ENCODE peak calls at places on chromosome 5, in eight cellular contexts. T, Y, B, E, D, L, R and I are unnamed samples.

GRCh38 chr5:1346627-1347440 is 1.9 kb upstream of the CLPTM1L start:
- DNase-seq in B (no peak), R (no peak), E (no peak), T (peak; percentile 74), Y (no peak), D (no peak), L (no peak), I (no peak)

GRCh38 chr5:96633820-96634219 is 28.4 kb upstream of the CAST start:
- DNase-seq in R (no peak), D (no peak), T (no peak), B (peak; percentile 22), L (no peak), Y (no peak), E (no peak), I (no peak)

GRCh38 chr5:172771439-172772111 is 580 bp upstream of the DUSP1 start:
- DNase-seq in D (no peak), R (no peak), B (peak; percentile 79), Y (no peak), E (no peak), L (no peak), T (no peak), I (no peak)

GRCh38 chr5:142602720-142603245 is 83.1 kb downstream of the FGF1 start:
- DNase-seq in T (no peak), Y (no peak), L (no peak), E (no peak), B (peak; percentile 7), R (no peak), D (no peak), I (no peak)

GRCh38 chr5:158471179-158471924 is 612.4 kb upstream of the CLINT1 start:
- DNase-seq in D (no peak), B (no peak), R (no peak), T (no peak), L (no peak), E (no peak), Y (no peak), I (no peak)

GRCh38 chr5:175257128-175257846 is 186.7 kb downstream of the DRD1 start:
- DNase-seq in T (no peak), D (no peak), B (no peak), Y (no peak), E (no peak), R (no peak), L (no peak), I (no peak)

GRCh38 chr5:57219386-57219785 is 45.5 kb downstream of the GPBP1 start:
- DNase-seq in B (peak; percentile 18), T (no peak), E (no peak), L (no peak), D (no peak), R (no peak), Y (no peak), I (no peak)

GRCh38 chr5:157855404-157855994 is 3.4 kb downstream of the CLINT1 start:
- DNase-seq in R (no peak), T (no peak), L (no peak), E (peak; percentile 59), D (peak; percentile 39), Y (peak; percentile 63), B (peak; percentile 79), I (peak; percentile 56)

GRCh38 chr5:61737991-61738390 is 405.9 kb downstream of the ZSWIM6 start:
- DNase-seq in R (no peak), Y (no peak), L (no peak), D (no peak), E (no peak), T (no peak), B (no peak), I (no peak)

GRCh38 chr5:136769900-136770684 is 404.7 kb upstream of the TRPC7 start:
- DNase-seq in E (peak; percentile 68), D (peak; percentile 80), R (peak; percentile 73), Y (peak; percentile 48), L (no peak), B (peak; percentile 89), T (no peak), I (peak; percentile 83)

GRCh38 chr5:168654225-168654624 is 75.1 kb upstream of the PANK3 start:
- DNase-seq in E (peak; percentile 67), D (no peak), T (no peak), R (no peak), B (peak; percentile 31), Y (no peak), L (no peak), I (no peak)

GRCh38 chr5:91727452-91727851 is 344.3 kb upstream of the ARRDC3 start:
- DNase-seq in R (no peak), Y (no peak), E (no peak), D (no peak), L (no peak), T (no peak), B (no peak), I (no peak)

GRCh38 chr5:95725937-95726810 is 5.0 kb upstream of the RHOBTB3 start:
- DNase-seq in D (no peak), B (peak; percentile 74), L (no peak), T (no peak), Y (no peak), E (no peak), R (no peak), I (no peak)

GRCh38 chr5:40390286-40391253 is 289.1 kb upstream of the PTGER4 start:
- DNase-seq in R (no peak), Y (no peak), T (no peak), L (no peak), B (no peak), D (no peak), E (no peak), I (no peak)

GRCh38 chr5:139651502-139651862 is 3.3 kb downstream of the CXXC5 start:
- DNase-seq in B (no peak), T (peak; percentile 54), R (no peak), L (no peak), D (no peak), Y (no peak), E (peak; percentile 28), I (no peak)

GRCh38 chr5:113153512-113154097 is 177.0 kb downstream of the DCP2 start:
- DNase-seq in B (peak; percentile 29), T (no peak), D (no peak), L (no peak), R (no peak), Y (no peak), E (no peak), I (no peak)

GRCh38 chr5:15472116-15472515 is 27.9 kb upstream of the FBXL7 start:
- DNase-seq in Y (no peak), D (no peak), R (no peak), B (no peak), E (no peak), T (no peak), L (no peak), I (no peak)
- TF ChIP-seq CTCF in Y (no peak), D (no peak), R (no peak), B (peak; percentile 25), E (no peak), T (no peak), L (no peak), I (no peak)

GRCh38 chr5:151004499-151004898 is 15.9 kb upstream of the GPX3 start:
- DNase-seq in D (no peak), B (no peak), Y (no peak), T (no peak), L (no peak), E (no peak), R (no peak), I (no peak)

GRCh38 chr5:151003503-151003860 is 16.9 kb upstream of the GPX3 start:
- DNase-seq in Y (no peak), E (no peak), R (no peak), L (no peak), B (no peak), T (no peak), D (no peak), I (no peak)

GRCh38 chr5:151002681-151003502 is 17.5 kb upstream of the GPX3 start:
- DNase-seq in R (no peak), T (no peak), Y (no peak), D (no peak), E (no peak), L (no peak), B (no peak), I (no peak)

GRCh38 chr5:151001436-151001835 is 19.0 kb upstream of the GPX3 start:
- DNase-seq in E (no peak), D (no peak), R (no peak), T (no peak), L (no peak), B (no peak), Y (no peak), I (no peak)

DNA sequence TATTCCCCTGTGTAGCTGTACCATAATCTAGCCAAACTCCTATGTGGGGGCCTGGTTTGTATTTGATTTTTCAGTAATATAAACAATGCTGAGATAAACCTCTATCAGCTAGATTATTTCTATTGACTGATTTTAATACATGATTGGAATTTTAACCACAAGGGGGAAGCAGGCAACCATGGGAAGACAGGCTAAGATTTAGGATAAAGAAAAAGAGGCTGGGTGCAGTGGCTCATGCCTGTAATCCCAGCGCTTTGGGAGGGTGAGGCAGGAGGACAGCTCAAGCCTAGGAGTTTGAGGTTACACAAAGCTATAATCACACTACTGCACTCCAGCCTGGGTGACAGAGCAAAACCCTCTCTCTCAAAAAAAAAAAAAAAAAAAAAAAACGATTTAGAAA is 18.1 kb upstream of the GPX3 start:
- DNase-seq in Y (no peak), L (no peak), B (peak; percentile 68), T (no peak), D (no peak), R (no peak), E (no peak), I (no peak)
- TF ChIP-seq CTCF in Y (peak; percentile 36), L (peak; percentile 74), B (peak; percentile 64), T (peak; percentile 49), D (peak; percentile 62), R (peak; percentile 65), E (peak; percentile 50), I (no peak)

DNA sequence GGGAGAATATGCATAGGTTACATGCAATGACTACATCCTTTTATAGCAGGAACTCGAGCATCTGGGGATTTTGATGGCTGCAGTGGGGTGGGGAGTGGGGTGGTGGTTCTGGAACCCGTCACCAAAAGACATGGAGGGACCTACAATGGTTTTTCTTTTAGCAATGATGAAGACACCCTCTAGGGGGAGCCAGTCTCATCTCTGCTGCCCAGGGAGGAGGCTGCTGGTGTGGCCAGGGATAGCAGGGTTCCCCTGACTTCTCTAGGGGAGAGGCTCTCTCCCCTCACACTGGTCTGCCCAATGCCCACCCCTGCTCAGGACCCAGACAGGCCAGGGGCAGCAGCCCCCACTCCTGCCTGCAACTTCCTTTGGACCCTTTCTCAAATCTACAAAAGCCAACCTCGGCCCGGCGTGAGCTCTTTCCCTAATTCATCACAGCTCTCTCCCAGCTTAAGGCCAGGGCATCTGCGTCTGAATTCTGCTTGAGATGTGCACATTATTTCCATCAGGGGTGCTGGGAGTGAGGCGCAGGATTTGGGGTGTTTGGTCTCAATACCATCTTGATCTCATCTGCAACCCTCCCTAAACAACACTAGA is 73.5 kb upstream of the RETREG1 start:
- DNase-seq in B (peak; percentile 66), T (no peak), R (no peak), L (no peak), E (no peak), Y (no peak), D (peak; percentile 70), I (peak; percentile 77)
- TF ChIP-seq CTCF in B (peak; percentile 85), T (peak; percentile 42), R (peak; percentile 64), L (peak; percentile 33), E (peak; percentile 41), Y (peak; percentile 53), D (peak; percentile 76), I (peak; percentile 72)

DNA sequence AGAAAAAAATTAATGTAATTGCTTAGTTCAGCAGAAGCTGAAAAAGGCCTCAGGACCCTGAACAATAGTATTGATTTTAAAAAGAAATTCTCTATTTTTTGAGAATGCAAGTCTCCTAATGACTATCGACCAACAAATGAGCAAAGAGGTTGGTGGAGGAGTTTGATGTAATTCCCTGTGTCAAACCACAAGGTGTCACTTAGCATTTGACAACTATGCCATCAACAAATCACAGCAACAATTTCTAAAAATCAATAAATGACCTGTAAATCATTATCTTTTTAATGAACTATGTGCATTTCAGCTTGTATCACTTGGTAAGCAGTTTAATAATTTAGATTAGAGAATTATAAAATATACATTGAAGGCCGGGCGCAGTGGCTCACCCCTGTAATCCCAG is 133.7 kb downstream of the PRELID2 start:
- DNase-seq in L (no peak), E (no peak), T (no peak), D (no peak), R (no peak), B (no peak), Y (no peak), I (no peak)
- TF ChIP-seq CTCF in L (no peak), E (no peak), T (no peak), D (peak; percentile 22), R (no peak), B (peak; percentile 7), Y (no peak), I (no peak)